ENCODE peak calls at places on chromosome 14, in ten cellular contexts. W is epithelial cell of proximal tubule, J is psoas muscle, D is right atrium auricular region, M is thoracic aorta, A is astrocyte of the spinal cord, L is lower lobe of right lung, I is body of pancreas, Q is osteoblast, K is epithelial cell of esophagus. G is an unnamed sample.

GRCh38 chr14:47822326-47822725 is 146.9 kb upstream of the MDGA2 start:
- DNase-seq in W (no peak), J (no peak), D (no peak), M (no peak), A (no peak), L (no peak), I (no peak), Q (no peak), K (no peak), G (no peak)

GRCh38 chr14:69350892-69351291 is 47.2 kb downstream of the ERH start:
- DNase-seq in W (no peak), J (no peak), D (no peak), M (no peak), A (no peak), L (no peak), I (no peak), Q (no peak), K (no peak), G (no peak)

GRCh38 chr14:52185178-52185577 is 82.3 kb upstream of the PTGDR start:
- DNase-seq in W (no peak), J (no peak), D (no peak), M (no peak), A (no peak), L (no peak), I (no peak), Q (no peak), K (no peak), G (no peak)

GRCh38 chr14:67111031-67111430 is 78.2 kb upstream of the GARIN2 start:
- DNase-seq in W (no peak), J (no peak), D (no peak), M (no peak), A (no peak), L (no peak), I (no peak), Q (no peak), K (no peak), G (no peak)

GRCh38 chr14:37195327-37195726 is 2.4 kb upstream of the MIPOL1 start:
- DNase-seq in W (no peak), J (no peak), D (no peak), M (no peak), A (peak), L (no peak), I (no peak), Q (peak), K (peak), G (no peak)

GRCh38 chr14:51209457-51209856 is 30.6 kb upstream of the TMX1 start:
- DNase-seq in W (no peak), J (no peak), D (no peak), M (no peak), A (no peak), L (no peak), I (no peak), Q (no peak), K (no peak), G (no peak)

GRCh38 chr14:104284107-104284592 is 145.8 kb downstream of the KIF26A start:
- DNase-seq in W (no peak), J (peak), D (no peak), M (no peak), A (no peak), L (peak), I (no peak), Q (peak), K (no peak), G (no peak)

GRCh38 chr14:78005325-78005724 is 164.8 kb upstream of the NRXN3 start:
- DNase-seq in W (peak), J (no peak), D (no peak), M (no peak), A (peak), L (no peak), I (no peak), Q (peak), K (peak), G (peak)

GRCh38 chr14:65238456-65238855 is 136.1 kb upstream of the MAX start:
- DNase-seq in W (peak), J (no peak), D (no peak), M (no peak), A (peak), L (no peak), I (no peak), Q (no peak), K (peak), G (peak)

GRCh38 chr14:28879571-28879970 is 113.0 kb downstream of the FOXG1 start:
- DNase-seq in W (no peak), J (no peak), D (no peak), M (no peak), A (no peak), L (no peak), I (no peak), Q (no peak), K (no peak), G (no peak)

GRCh38 chr14:24171422-24172260 is at the start of gene REC8:
- DNase-seq in W (no peak), J (peak), D (peak), M (peak), A (peak), L (peak), I (peak), Q (no peak), K (peak), G (peak)

GRCh38 chr14:48937796-48938195 is 648.4 kb downstream of the RPS29 start:
- DNase-seq in W (no peak), J (no peak), D (no peak), M (no peak), A (peak), L (no peak), I (no peak), Q (no peak), K (peak), G (no peak)

DNA sequence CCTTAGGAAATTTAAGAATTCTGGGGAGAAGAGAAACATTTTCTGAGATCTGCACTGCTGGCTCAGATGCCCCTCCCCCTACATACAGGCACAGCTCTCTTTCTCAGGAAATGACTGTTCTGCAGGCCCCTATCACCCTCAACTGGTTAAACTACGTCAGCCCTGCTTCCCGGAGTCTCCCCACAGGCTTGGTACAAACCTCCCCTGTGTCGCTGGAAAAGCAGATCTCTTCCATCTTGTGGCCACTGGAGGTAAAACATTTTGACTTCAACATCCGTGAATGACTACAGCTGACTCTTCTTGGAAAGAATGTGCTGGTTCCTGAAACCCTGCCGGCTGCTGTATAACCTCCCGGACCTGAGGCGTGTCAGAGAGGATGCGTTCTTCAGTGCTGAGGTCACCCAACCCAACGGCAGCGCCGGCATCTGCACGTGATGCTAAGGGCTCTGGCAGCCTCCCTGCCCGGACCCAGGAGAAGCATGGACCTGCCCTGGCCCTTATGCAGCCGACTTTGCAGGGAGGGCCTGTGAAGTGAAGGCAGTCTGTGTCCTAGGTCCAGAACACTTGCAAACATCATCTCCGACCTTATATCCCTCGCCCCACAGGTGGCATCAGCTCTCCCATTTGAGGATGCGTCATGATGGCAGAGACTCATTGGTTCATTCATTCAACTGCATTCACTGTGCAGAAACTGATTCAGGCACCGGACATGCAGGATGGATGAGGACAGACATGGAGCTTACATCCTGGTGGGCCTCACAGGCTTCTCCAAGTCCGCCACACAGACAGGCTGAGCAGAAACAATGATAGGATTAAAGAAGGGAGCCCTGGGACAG is 129.2 kb downstream of the GCH1 start:
- DNase-seq in W (peak), J (peak), D (peak), M (peak), A (peak), L (peak), I (peak), Q (peak), K (peak), G (peak)
- TF ChIP-seq CTCF in W (peak), J (peak), D (peak), M (peak), A (peak), L (peak), I (peak), Q (peak), K (peak), G (peak)

GRCh38 chr14:101361044-101361443 is 200.3 kb upstream of the DIO3 start:
- DNase-seq in W (no peak), J (peak), D (no peak), M (no peak), A (no peak), L (no peak), I (no peak), Q (no peak), K (no peak), G (no peak)
- H3K4me3 ChIP-seq in W (no peak), J (no peak), D (no peak), M (no peak), A (no peak), L (no peak), I (no peak), Q (no peak), K (no peak), G (no peak)

GRCh38 chr14:76186318-76187027 is 34.8 kb downstream of the GPATCH2L start:
- DNase-seq in W (no peak), J (no peak), D (no peak), M (no peak), A (no peak), L (no peak), I (no peak), Q (no peak), K (no peak), G (no peak)

GRCh38 chr14:76175942-76176341 is 24.2 kb downstream of the GPATCH2L start:
- DNase-seq in W (no peak), J (no peak), D (no peak), M (no peak), A (no peak), L (no peak), I (no peak), Q (no peak), K (no peak), G (no peak)

DNA sequence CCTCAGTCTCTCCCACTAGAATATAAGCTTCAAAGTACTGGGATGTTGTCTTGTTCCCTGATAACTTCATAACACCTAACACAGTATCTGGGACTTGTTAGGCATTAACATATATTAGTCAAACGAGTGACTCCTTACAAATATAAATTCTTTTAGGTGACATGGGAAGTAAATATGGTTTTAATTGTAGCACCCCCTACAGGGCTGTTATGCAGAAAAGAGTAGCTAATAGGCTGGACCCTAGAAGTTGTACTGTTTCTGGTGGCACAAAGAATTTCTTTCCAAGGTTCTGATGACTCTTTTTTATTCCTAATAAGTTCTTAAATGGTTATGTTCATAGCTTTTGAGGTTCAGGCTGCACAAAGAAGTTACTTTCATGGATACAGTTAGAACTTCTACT is 29.8 kb downstream of the GPATCH2L start:
- DNase-seq in W (no peak), J (no peak), D (no peak), M (no peak), A (no peak), L (no peak), I (no peak), Q (no peak), K (peak), G (peak)
- TF ChIP-seq CTCF in W (peak), J (no peak), D (no peak), M (no peak), A (peak), L (peak), I (no peak), Q (peak), K (no peak), G (peak)

GRCh38 chr14:22978873-22979671 is 3.3 kb downstream of the AJUBA start:
- DNase-seq in W (no peak), J (no peak), D (no peak), M (no peak), A (no peak), L (no peak), I (no peak), Q (peak), K (peak), G (no peak)

GRCh38 chr14:22980672-22981089 is 1.7 kb downstream of the AJUBA start:
- DNase-seq in W (no peak), J (no peak), D (no peak), M (no peak), A (peak), L (peak), I (peak), Q (peak), K (peak), G (no peak)

GRCh38 chr14:22981090-22982012 is 1.0 kb downstream of the AJUBA start:
- DNase-seq in W (no peak), J (no peak), D (no peak), M (no peak), A (peak), L (peak), I (peak), Q (peak), K (peak), G (no peak)

GRCh38 chr14:22978487-22978837 is 3.9 kb downstream of the AJUBA start:
- DNase-seq in W (no peak), J (no peak), D (no peak), M (no peak), A (no peak), L (no peak), I (no peak), Q (peak), K (peak), G (no peak)

GRCh38 chr14:22979748-22980392 is 2.5 kb downstream of the AJUBA start:
- DNase-seq in W (no peak), J (no peak), D (no peak), M (no peak), A (no peak), L (no peak), I (no peak), Q (no peak), K (peak), G (no peak)
- H3K4me3 ChIP-seq in W (peak), J (peak), D (peak), M (peak), A (peak), L (peak), I (no peak), Q (peak), K (peak), G (peak)

DNA sequence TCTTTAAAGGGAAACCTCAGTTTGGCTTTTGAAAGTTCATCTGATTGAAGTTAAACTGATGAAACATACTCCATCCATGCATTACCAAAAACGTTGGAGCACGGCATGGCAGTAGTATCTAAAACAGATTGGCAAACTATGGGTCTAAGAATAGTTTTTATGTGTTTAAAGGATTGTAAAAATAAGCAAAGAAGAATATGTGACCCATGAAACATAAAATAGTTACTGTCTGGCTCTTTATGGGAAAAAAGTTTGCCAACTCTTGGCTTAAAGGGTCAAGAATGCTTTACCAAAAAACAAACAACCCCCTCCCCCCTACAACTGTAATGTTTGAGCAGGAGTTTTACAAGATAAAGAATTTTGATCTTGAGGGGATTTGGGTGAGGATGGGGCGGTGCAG is 32.6 kb downstream of the TRAF3 start:
- DNase-seq in W (no peak), J (no peak), D (no peak), M (no peak), A (no peak), L (no peak), I (no peak), Q (no peak), K (no peak), G (no peak)
- TF ChIP-seq CTCF in W (no peak), J (no peak), D (no peak), M (no peak), A (no peak), L (no peak), I (no peak), Q (no peak), K (no peak), G (no peak)

GRCh38 chr14:60634153-60634552 is 15.1 kb downstream of the SIX1 start:
- DNase-seq in W (no peak), J (no peak), D (no peak), M (no peak), A (no peak), L (no peak), I (no peak), Q (no peak), K (no peak), G (no peak)

GRCh38 chr14:60637490-60638452 is 11.5 kb downstream of the SIX1 start:
- DNase-seq in W (no peak), J (peak), D (no peak), M (no peak), A (peak), L (no peak), I (no peak), Q (peak), K (peak), G (peak)

GRCh38 chr14:60639677-60640076 is 9.6 kb downstream of the SIX1 start:
- DNase-seq in W (no peak), J (no peak), D (no peak), M (no peak), A (no peak), L (no peak), I (no peak), Q (no peak), K (no peak), G (no peak)

GRCh38 chr14:60640859-60641721 is 8.2 kb downstream of the SIX1 start:
- DNase-seq in W (no peak), J (peak), D (no peak), M (no peak), A (no peak), L (no peak), I (no peak), Q (no peak), K (no peak), G (no peak)

GRCh38 chr14:60637138-60637489 is 12.2 kb downstream of the SIX1 start:
- DNase-seq in W (no peak), J (peak), D (no peak), M (no peak), A (no peak), L (no peak), I (no peak), Q (peak), K (no peak), G (no peak)
- H3K4me3 ChIP-seq in W (peak), J (peak), D (no peak), M (peak), A (no peak), L (no peak), I (no peak), Q (no peak), K (no peak), G (peak)

DNA sequence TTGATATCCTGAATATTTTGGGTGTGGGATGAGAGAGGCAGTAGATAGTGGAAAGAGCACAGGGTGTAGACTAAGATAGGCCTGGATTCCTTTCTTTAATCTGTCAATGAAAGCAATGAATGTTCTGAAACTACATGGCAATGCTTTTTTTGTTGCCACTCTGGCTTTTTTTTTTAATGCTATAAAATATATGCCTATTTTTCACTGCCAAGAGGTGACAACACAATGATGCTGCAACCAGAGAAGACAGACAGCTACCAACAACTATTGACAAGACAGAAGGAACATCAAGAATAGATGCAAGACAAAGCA is 9.4 kb downstream of the ANG start:
- DNase-seq in W (no peak), J (no peak), D (no peak), M (no peak), A (no peak), L (no peak), I (no peak), Q (no peak), K (no peak), G (no peak)
- TF ChIP-seq CTCF in W (no peak), J (no peak), D (no peak), M (peak), A (no peak), L (peak), I (no peak), Q (no peak), K (no peak), G (no peak)

GRCh38 chr14:35400707-35401421 is 3.7 kb downstream of the NFKBIA start:
- DNase-seq in W (no peak), J (peak), D (no peak), M (no peak), A (no peak), L (no peak), I (no peak), Q (no peak), K (peak), G (peak)

GRCh38 chr14:35401422-35401729 is 3.2 kb downstream of the NFKBIA start:
- DNase-seq in W (no peak), J (no peak), D (no peak), M (no peak), A (no peak), L (no peak), I (no peak), Q (no peak), K (no peak), G (no peak)

GRCh38 chr14:35402323-35403084 is 2.0 kb downstream of the NFKBIA start:
- DNase-seq in W (no peak), J (peak), D (no peak), M (no peak), A (no peak), L (no peak), I (peak), Q (no peak), K (peak), G (peak)

GRCh38 chr14:35403085-35403396 is 1.5 kb downstream of the NFKBIA start:
- DNase-seq in W (no peak), J (peak), D (no peak), M (no peak), A (peak), L (peak), I (peak), Q (peak), K (peak), G (peak)

GRCh38 chr14:35401853-35402252 is 2.7 kb downstream of the NFKBIA start:
- DNase-seq in W (no peak), J (peak), D (no peak), M (no peak), A (no peak), L (no peak), I (no peak), Q (no peak), K (no peak), G (peak)
- H3K4me3 ChIP-seq in W (peak), J (peak), D (peak), M (peak), A (peak), L (peak), I (peak), Q (peak), K (peak), G (peak)

G was measured in choroid plexus epithelial cell.